ENCODE peak calls at places on chromosomes 13 and 19, in six cellular contexts. One of them, this sample, is unnamed. For H3K9me3, the result is how much of the 10 kb centered on the place peaks cover.

GRCh38 chr13:112063807-112064206 is 3.1 kb upstream of the SOX1 start:
- DNase-seq in heart left ventricle: no peak
- DNase-seq in CD8-positive, alpha-beta memory T cell: no peak
- DNase-seq in suprapubic skin: no peak
- DNase-seq in transverse colon: no peak
- DNase-seq in RWPE2: no peak
- DNase-seq in this sample: no peak

GRCh38 chr19:7981661-7982060 is 23.8 kb downstream of the ELAVL1 start:
- DNase-seq in heart left ventricle: no peak
- DNase-seq in CD8-positive, alpha-beta memory T cell: no peak
- DNase-seq in suprapubic skin: no peak
- DNase-seq in transverse colon: no peak
- DNase-seq in RWPE2: no peak
- DNase-seq in this sample: no peak

GRCh38 chr13:32472194-32472621 is 44.3 kb upstream of the N4BP2L1 start:
- DNase-seq in heart left ventricle: no peak
- DNase-seq in CD8-positive, alpha-beta memory T cell: no peak
- DNase-seq in suprapubic skin: no peak
- DNase-seq in transverse colon: no peak
- DNase-seq in RWPE2: no peak
- DNase-seq in this sample: no peak

GRCh38 chr19:48997972-48998371 is 4.3 kb downstream of the RUVBL2 start:
- DNase-seq in heart left ventricle: no peak
- DNase-seq in CD8-positive, alpha-beta memory T cell: peak
- DNase-seq in suprapubic skin: no peak
- DNase-seq in transverse colon: peak
- DNase-seq in RWPE2: no peak
- DNase-seq in this sample: no peak

GRCh38 chr13:44024496-44025155 is 144.9 kb downstream of the LACC1 start:
- DNase-seq in heart left ventricle: no peak
- DNase-seq in CD8-positive, alpha-beta memory T cell: no peak
- DNase-seq in suprapubic skin: no peak
- DNase-seq in transverse colon: no peak
- DNase-seq in RWPE2: no peak
- DNase-seq in this sample: no peak

GRCh38 chr13:41222259-41222852 is 28.0 kb upstream of the KBTBD7 start:
- DNase-seq in heart left ventricle: peak
- DNase-seq in CD8-positive, alpha-beta memory T cell: peak
- DNase-seq in suprapubic skin: no peak
- DNase-seq in transverse colon: peak
- DNase-seq in RWPE2: no peak
- DNase-seq in this sample: no peak

GRCh38 chr19:343451-343931 is 1.1 kb downstream of the MIER2 start:
- DNase-seq in heart left ventricle: no peak
- DNase-seq in CD8-positive, alpha-beta memory T cell: no peak
- DNase-seq in suprapubic skin: no peak
- DNase-seq in transverse colon: no peak
- DNase-seq in RWPE2: no peak
- DNase-seq in this sample: no peak

GRCh38 chr13:74136089-74136658 is 2.0 kb upstream of the KLF12 start:
- DNase-seq in heart left ventricle: peak
- DNase-seq in CD8-positive, alpha-beta memory T cell: peak
- DNase-seq in suprapubic skin: no peak
- DNase-seq in transverse colon: peak
- DNase-seq in RWPE2: peak
- DNase-seq in this sample: peak

GRCh38 chr19:13629687-13630357 is 123.5 kb upstream of the CACNA1A start:
- DNase-seq in heart left ventricle: no peak
- DNase-seq in CD8-positive, alpha-beta memory T cell: no peak
- DNase-seq in suprapubic skin: no peak
- DNase-seq in transverse colon: no peak
- DNase-seq in RWPE2: no peak
- DNase-seq in this sample: no peak
- H3K27ac ChIP-seq in heart left ventricle: no peak
- H3K27ac ChIP-seq in CD8-positive, alpha-beta memory T cell: no peak
- H3K27ac ChIP-seq in suprapubic skin: no peak
- H3K27ac ChIP-seq in transverse colon: no peak
- H3K27ac ChIP-seq in RWPE2: no peak
- H3K27ac ChIP-seq in this sample: no peak

DNA sequence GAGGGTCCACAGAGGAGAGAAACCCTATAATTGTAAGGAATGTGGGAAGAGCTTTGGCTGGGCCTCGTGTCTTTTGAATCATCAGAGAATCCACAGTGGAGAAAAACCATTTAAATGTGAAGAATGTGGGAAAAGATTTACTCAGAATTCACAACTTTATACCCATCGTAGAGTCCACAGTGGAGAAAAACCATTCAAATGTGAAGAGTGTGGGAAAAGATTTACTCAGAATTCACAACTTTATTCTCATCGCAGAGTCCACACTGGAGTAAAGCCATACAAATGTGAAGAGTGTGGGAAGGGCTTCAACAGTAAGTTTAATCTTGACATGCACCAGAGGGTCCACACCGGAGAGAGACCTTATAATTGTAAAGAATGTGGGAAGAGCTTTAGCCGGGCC is 9.4 kb upstream of the ZNF234 start:
- DNase-seq in heart left ventricle: no peak
- DNase-seq in CD8-positive, alpha-beta memory T cell: no peak
- DNase-seq in suprapubic skin: no peak
- DNase-seq in transverse colon: no peak
- DNase-seq in RWPE2: no peak
- DNase-seq in this sample: no peak
- H3K9me3 ChIP-seq in heart left ventricle: under half
- H3K9me3 ChIP-seq in CD8-positive, alpha-beta memory T cell: under half
- H3K9me3 ChIP-seq in suprapubic skin: under half
- H3K9me3 ChIP-seq in transverse colon: under half
- H3K9me3 ChIP-seq in RWPE2: under half
- H3K9me3 ChIP-seq in this sample: half or more

GRCh38 chr19:18306903-18307681 is 15.8 kb downstream of the LSM4 start:
- DNase-seq in heart left ventricle: no peak
- DNase-seq in CD8-positive, alpha-beta memory T cell: no peak
- DNase-seq in suprapubic skin: no peak
- DNase-seq in transverse colon: no peak
- DNase-seq in RWPE2: no peak
- DNase-seq in this sample: no peak

GRCh38 chr19:18309525-18310064 is 13.3 kb downstream of the LSM4 start:
- DNase-seq in heart left ventricle: no peak
- DNase-seq in CD8-positive, alpha-beta memory T cell: no peak
- DNase-seq in suprapubic skin: no peak
- DNase-seq in transverse colon: no peak
- DNase-seq in RWPE2: no peak
- DNase-seq in this sample: no peak

GRCh38 chr19:18308948-18309325 is 13.9 kb downstream of the LSM4 start:
- DNase-seq in heart left ventricle: no peak
- DNase-seq in CD8-positive, alpha-beta memory T cell: no peak
- DNase-seq in suprapubic skin: no peak
- DNase-seq in transverse colon: no peak
- DNase-seq in RWPE2: no peak
- DNase-seq in this sample: no peak

GRCh38 chr19:18306209-18306902 is 16.5 kb downstream of the LSM4 start:
- DNase-seq in heart left ventricle: no peak
- DNase-seq in CD8-positive, alpha-beta memory T cell: no peak
- DNase-seq in suprapubic skin: no peak
- DNase-seq in transverse colon: peak
- DNase-seq in RWPE2: no peak
- DNase-seq in this sample: no peak

GRCh38 chr19:18308051-18308947 is 14.6 kb downstream of the LSM4 start:
- DNase-seq in heart left ventricle: no peak
- DNase-seq in CD8-positive, alpha-beta memory T cell: no peak
- DNase-seq in suprapubic skin: no peak
- DNase-seq in transverse colon: no peak
- DNase-seq in RWPE2: no peak
- DNase-seq in this sample: no peak
- H3K27ac ChIP-seq in heart left ventricle: no peak
- H3K27ac ChIP-seq in CD8-positive, alpha-beta memory T cell: no peak
- H3K27ac ChIP-seq in suprapubic skin: peak
- H3K27ac ChIP-seq in transverse colon: peak
- H3K27ac ChIP-seq in RWPE2: no peak
- H3K27ac ChIP-seq in this sample: peak

GRCh38 chr13:18949489-18949761 is 232.2 kb downstream of the TUBA3C start:
- DNase-seq in heart left ventricle: no peak
- DNase-seq in CD8-positive, alpha-beta memory T cell: no peak
- DNase-seq in suprapubic skin: no peak
- DNase-seq in transverse colon: no peak
- DNase-seq in RWPE2: no peak
- DNase-seq in this sample: no peak

GRCh38 chr13:18947376-18947977 is 234.1 kb downstream of the TUBA3C start:
- DNase-seq in heart left ventricle: no peak
- DNase-seq in CD8-positive, alpha-beta memory T cell: no peak
- DNase-seq in suprapubic skin: no peak
- DNase-seq in transverse colon: no peak
- DNase-seq in RWPE2: no peak
- DNase-seq in this sample: no peak

GRCh38 chr13:18949970-18950369 is 231.7 kb downstream of the TUBA3C start:
- DNase-seq in heart left ventricle: no peak
- DNase-seq in CD8-positive, alpha-beta memory T cell: no peak
- DNase-seq in suprapubic skin: no peak
- DNase-seq in transverse colon: no peak
- DNase-seq in RWPE2: no peak
- DNase-seq in this sample: no peak

GRCh38 chr13:18948012-18948663 is 233.5 kb downstream of the TUBA3C start:
- DNase-seq in heart left ventricle: no peak
- DNase-seq in CD8-positive, alpha-beta memory T cell: no peak
- DNase-seq in suprapubic skin: no peak
- DNase-seq in transverse colon: no peak
- DNase-seq in RWPE2: no peak
- DNase-seq in this sample: no peak

GRCh38 chr13:18948664-18949488 is 232.7 kb downstream of the TUBA3C start:
- DNase-seq in heart left ventricle: no peak
- DNase-seq in CD8-positive, alpha-beta memory T cell: no peak
- DNase-seq in suprapubic skin: no peak
- DNase-seq in transverse colon: no peak
- DNase-seq in RWPE2: no peak
- DNase-seq in this sample: no peak
- H3K9me3 ChIP-seq in heart left ventricle: under half
- H3K9me3 ChIP-seq in CD8-positive, alpha-beta memory T cell: under half
- H3K9me3 ChIP-seq in suprapubic skin: under half
- H3K9me3 ChIP-seq in transverse colon: under half
- H3K9me3 ChIP-seq in RWPE2: under half
- H3K9me3 ChIP-seq in this sample: under half

DNA sequence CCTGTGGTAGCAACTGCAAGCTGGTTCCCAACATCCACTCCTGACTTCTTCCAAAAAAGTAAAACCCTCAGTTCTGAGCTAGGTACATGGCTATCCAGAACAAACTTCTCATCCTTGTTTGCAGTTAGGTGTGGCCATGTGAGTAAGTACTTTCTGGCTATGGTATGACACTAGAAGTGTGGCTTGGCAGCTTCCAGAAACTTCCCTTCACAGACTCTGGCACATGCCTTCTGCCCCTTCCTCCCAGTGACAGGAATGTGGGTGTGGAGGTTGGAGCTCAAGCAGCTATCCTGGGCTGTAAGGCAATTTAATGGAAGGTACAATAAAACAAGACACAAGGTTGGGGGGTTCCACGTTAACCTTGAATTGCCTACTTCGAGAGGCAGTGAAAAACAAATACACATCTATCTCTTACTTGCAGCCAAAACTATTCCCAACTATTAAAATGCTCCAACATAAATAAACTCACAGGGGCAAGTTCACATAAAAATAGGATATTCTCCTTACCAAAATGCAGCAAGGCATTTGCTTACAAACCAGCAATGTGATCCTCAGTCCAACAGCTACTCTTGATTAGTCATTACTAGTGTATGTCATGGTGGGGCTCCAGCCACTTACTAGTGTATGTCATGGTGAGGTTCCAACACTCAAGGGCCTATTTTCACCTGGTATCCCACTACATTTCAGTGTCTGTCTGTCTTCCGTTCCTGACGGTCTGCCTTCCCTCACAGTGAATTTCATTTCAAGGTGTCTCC is 3.1 kb downstream of the SMG9 start:
- DNase-seq in heart left ventricle: no peak
- DNase-seq in CD8-positive, alpha-beta memory T cell: no peak
- DNase-seq in suprapubic skin: no peak
- DNase-seq in transverse colon: no peak
- DNase-seq in RWPE2: no peak
- DNase-seq in this sample: no peak
- H3K27ac ChIP-seq in heart left ventricle: no peak
- H3K27ac ChIP-seq in CD8-positive, alpha-beta memory T cell: no peak
- H3K27ac ChIP-seq in suprapubic skin: no peak
- H3K27ac ChIP-seq in transverse colon: no peak
- H3K27ac ChIP-seq in RWPE2: no peak
- H3K27ac ChIP-seq in this sample: no peak

DNA sequence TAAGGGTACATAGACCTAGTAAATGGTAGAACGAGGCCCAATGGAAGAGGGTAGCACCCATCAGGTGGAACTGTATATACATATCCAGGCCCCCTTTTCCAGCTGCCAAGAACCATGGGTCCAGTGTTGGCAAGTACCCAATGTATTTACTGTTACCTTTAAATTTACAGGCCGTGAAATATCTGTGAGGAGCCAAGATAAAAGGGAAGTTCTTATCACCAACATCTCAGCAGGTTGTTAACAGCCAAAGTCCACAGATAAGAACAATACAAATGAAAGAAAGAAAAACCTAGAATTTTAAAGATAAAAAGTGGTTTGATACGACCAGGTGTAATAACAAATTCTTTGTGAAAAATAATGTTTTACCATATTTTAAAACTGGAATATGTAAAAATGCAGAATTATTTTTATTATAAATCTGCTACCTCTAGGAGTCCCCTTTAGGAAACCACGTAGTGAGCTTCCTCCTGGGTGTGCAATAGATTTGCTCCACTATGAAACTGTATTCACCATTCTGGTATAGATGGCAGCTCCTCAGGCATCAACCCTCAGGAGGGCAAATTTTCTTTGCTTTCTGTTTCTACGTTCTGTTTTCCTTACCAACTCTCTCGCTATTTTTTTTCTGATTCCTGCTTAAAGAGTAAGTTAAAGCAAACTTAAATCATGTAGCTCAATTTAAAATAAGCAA is 292.2 kb upstream of the SLC10A2 start:
- DNase-seq in heart left ventricle: no peak
- DNase-seq in CD8-positive, alpha-beta memory T cell: no peak
- DNase-seq in suprapubic skin: no peak
- DNase-seq in transverse colon: no peak
- DNase-seq in RWPE2: no peak
- DNase-seq in this sample: no peak
- H3K9me3 ChIP-seq in heart left ventricle: under half
- H3K9me3 ChIP-seq in CD8-positive, alpha-beta memory T cell: under half
- H3K9me3 ChIP-seq in suprapubic skin: under half
- H3K9me3 ChIP-seq in transverse colon: under half
- H3K9me3 ChIP-seq in RWPE2: under half
- H3K9me3 ChIP-seq in this sample: under half

GRCh38 chr19:10237702-10238101 is 6.6 kb upstream of the S1PR2 start:
- DNase-seq in heart left ventricle: no peak
- DNase-seq in CD8-positive, alpha-beta memory T cell: no peak
- DNase-seq in suprapubic skin: no peak
- DNase-seq in transverse colon: no peak
- DNase-seq in RWPE2: no peak
- DNase-seq in this sample: no peak
- H3K27ac ChIP-seq in heart left ventricle: peak
- H3K27ac ChIP-seq in CD8-positive, alpha-beta memory T cell: no peak
- H3K27ac ChIP-seq in suprapubic skin: peak
- H3K27ac ChIP-seq in transverse colon: peak
- H3K27ac ChIP-seq in RWPE2: no peak
- H3K27ac ChIP-seq in this sample: no peak

This sample was measured in psoas muscle.